ENCODE peak calls at places on chromosome 9, in five cellular contexts. One of them, this sample, is unnamed.

GRCh38 chr9:98983295-98984268 is 39.9 kb downstream of the COL15A1 start:
- DNase-seq in heart left ventricle: no peak
- DNase-seq in epithelial cell of esophagus: no peak
- DNase-seq in dorsolateral prefrontal cortex: no peak
- DNase-seq in skeletal muscle cell: peak
- DNase-seq in this sample: no peak

GRCh38 chr9:92680166-92681119 is 10.5 kb upstream of the IPPK start:
- DNase-seq in heart left ventricle: no peak
- DNase-seq in epithelial cell of esophagus: peak
- DNase-seq in dorsolateral prefrontal cortex: no peak
- DNase-seq in skeletal muscle cell: no peak
- DNase-seq in this sample: no peak

GRCh38 chr9:32258482-32258881 is 126.0 kb upstream of the ACO1 start:
- DNase-seq in heart left ventricle: no peak
- DNase-seq in epithelial cell of esophagus: no peak
- DNase-seq in dorsolateral prefrontal cortex: no peak
- DNase-seq in skeletal muscle cell: no peak
- DNase-seq in this sample: no peak

GRCh38 chr9:115133649-115134048 is 15.7 kb upstream of the TNC start:
- DNase-seq in heart left ventricle: no peak
- DNase-seq in epithelial cell of esophagus: no peak
- DNase-seq in dorsolateral prefrontal cortex: no peak
- DNase-seq in skeletal muscle cell: peak
- DNase-seq in this sample: no peak

GRCh38 chr9:109498195-109499060 is at the start of gene PTPN3:
- DNase-seq in heart left ventricle: no peak
- DNase-seq in epithelial cell of esophagus: peak
- DNase-seq in dorsolateral prefrontal cortex: no peak
- DNase-seq in skeletal muscle cell: no peak
- DNase-seq in this sample: peak

GRCh38 chr9:119963798-119964372 is 594.6 kb upstream of the BRINP1 start:
- DNase-seq in heart left ventricle: no peak
- DNase-seq in epithelial cell of esophagus: peak
- DNase-seq in dorsolateral prefrontal cortex: no peak
- DNase-seq in skeletal muscle cell: peak
- DNase-seq in this sample: no peak

GRCh38 chr9:14978022-14979000 is 68.1 kb upstream of the FREM1 start:
- DNase-seq in heart left ventricle: no peak
- DNase-seq in epithelial cell of esophagus: no peak
- DNase-seq in dorsolateral prefrontal cortex: no peak
- DNase-seq in skeletal muscle cell: no peak
- DNase-seq in this sample: no peak

GRCh38 chr9:134375011-134375390 is 48.7 kb downstream of the RXRA start:
- DNase-seq in heart left ventricle: peak
- DNase-seq in epithelial cell of esophagus: no peak
- DNase-seq in dorsolateral prefrontal cortex: no peak
- DNase-seq in skeletal muscle cell: no peak
- DNase-seq in this sample: no peak

GRCh38 chr9:126439402-126439765 is 112.8 kb downstream of the MVB12B start:
- DNase-seq in heart left ventricle: no peak
- DNase-seq in epithelial cell of esophagus: peak
- DNase-seq in dorsolateral prefrontal cortex: no peak
- DNase-seq in skeletal muscle cell: peak
- DNase-seq in this sample: no peak

GRCh38 chr9:131986576-131986975 is 93.1 kb downstream of the MED27 start:
- DNase-seq in heart left ventricle: no peak
- DNase-seq in epithelial cell of esophagus: peak
- DNase-seq in dorsolateral prefrontal cortex: no peak
- DNase-seq in skeletal muscle cell: no peak
- DNase-seq in this sample: no peak

GRCh38 chr9:25048098-25048497 is 502.4 kb upstream of the IZUMO3 start:
- DNase-seq in heart left ventricle: no peak
- DNase-seq in epithelial cell of esophagus: no peak
- DNase-seq in dorsolateral prefrontal cortex: no peak
- DNase-seq in skeletal muscle cell: no peak
- DNase-seq in this sample: no peak

GRCh38 chr9:33229359-33230120 is 10.4 kb upstream of the SPINK4 start:
- DNase-seq in heart left ventricle: no peak
- DNase-seq in epithelial cell of esophagus: peak
- DNase-seq in dorsolateral prefrontal cortex: no peak
- DNase-seq in skeletal muscle cell: no peak
- DNase-seq in this sample: no peak

GRCh38 chr9:96599298-96599697 is 20.3 kb downstream of the CDC14B start:
- DNase-seq in heart left ventricle: no peak
- DNase-seq in epithelial cell of esophagus: no peak
- DNase-seq in dorsolateral prefrontal cortex: no peak
- DNase-seq in skeletal muscle cell: no peak
- DNase-seq in this sample: no peak

GRCh38 chr9:96596601-96597111 is 23.0 kb downstream of the CDC14B start:
- DNase-seq in heart left ventricle: no peak
- DNase-seq in epithelial cell of esophagus: no peak
- DNase-seq in dorsolateral prefrontal cortex: no peak
- DNase-seq in skeletal muscle cell: no peak
- DNase-seq in this sample: no peak
- H3K4me3 ChIP-seq in heart left ventricle: no peak
- H3K4me3 ChIP-seq in epithelial cell of esophagus: no peak
- H3K4me3 ChIP-seq in dorsolateral prefrontal cortex: no peak
- H3K4me3 ChIP-seq in skeletal muscle cell: no peak
- H3K4me3 ChIP-seq in this sample: no peak

DNA sequence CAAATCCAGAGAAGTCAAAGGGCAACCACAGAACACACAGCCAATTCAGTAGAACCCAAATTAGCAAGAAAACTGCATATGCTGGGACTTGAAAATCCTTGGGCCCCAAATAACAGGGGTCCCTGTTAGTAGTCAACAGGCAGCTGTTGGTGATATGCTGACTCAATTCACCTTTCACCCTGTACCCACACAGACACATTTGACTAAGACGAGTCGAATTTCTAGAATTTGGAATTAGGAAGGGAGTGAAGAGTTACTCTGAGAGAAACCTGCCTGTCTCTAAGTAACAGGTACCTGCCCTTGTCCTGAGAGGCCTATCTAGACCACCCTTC is 817 bp upstream of the VCP start:
- DNase-seq in heart left ventricle: no peak
- DNase-seq in epithelial cell of esophagus: no peak
- DNase-seq in dorsolateral prefrontal cortex: no peak
- DNase-seq in skeletal muscle cell: no peak
- DNase-seq in this sample: no peak
- H3K4me3 ChIP-seq in heart left ventricle: peak
- H3K4me3 ChIP-seq in epithelial cell of esophagus: no peak
- H3K4me3 ChIP-seq in dorsolateral prefrontal cortex: peak
- H3K4me3 ChIP-seq in skeletal muscle cell: peak
- H3K4me3 ChIP-seq in this sample: no peak

DNA sequence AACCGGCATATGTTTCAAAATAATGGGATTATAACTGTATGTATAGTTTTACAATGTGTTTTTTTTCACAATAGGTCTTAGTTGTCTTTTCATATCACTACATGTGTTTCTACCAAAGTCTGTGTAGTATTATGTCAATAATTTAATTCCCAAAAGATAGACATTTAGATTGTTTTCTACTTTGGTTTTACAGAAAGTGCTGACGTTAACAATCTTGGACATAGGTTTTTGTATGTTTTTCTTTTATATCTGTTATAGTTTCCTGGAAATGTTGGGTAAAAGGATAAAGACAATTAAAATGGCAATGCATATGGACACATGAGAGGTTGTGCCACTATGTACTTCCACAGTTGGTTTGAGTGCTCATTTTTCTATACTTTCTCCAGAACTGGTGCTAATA is 15.2 kb downstream of the TMEFF1 start:
- DNase-seq in heart left ventricle: no peak
- DNase-seq in epithelial cell of esophagus: no peak
- DNase-seq in dorsolateral prefrontal cortex: no peak
- DNase-seq in skeletal muscle cell: no peak
- DNase-seq in this sample: no peak
- H3K4me3 ChIP-seq in heart left ventricle: no peak
- H3K4me3 ChIP-seq in epithelial cell of esophagus: no peak
- H3K4me3 ChIP-seq in dorsolateral prefrontal cortex: no peak
- H3K4me3 ChIP-seq in skeletal muscle cell: no peak
- H3K4me3 ChIP-seq in this sample: no peak

DNA sequence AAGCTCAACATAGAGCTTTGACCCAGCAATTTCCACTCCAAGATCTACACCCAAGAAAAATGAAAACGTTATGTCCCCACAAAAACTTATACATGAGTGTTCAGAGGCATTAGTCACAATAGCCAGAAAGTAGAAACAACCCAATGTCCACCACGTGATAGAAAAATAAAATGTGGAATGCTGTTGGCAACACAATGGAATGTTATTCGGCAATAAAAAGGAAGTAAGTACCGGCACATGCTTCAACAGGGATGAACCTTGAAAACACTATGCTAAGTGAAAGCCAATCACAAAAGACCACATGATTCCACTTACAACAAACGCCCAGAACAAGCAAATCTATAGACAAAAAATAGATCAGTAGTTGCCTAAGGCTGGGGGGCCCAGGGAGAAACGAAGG is 6.0 kb downstream of the UBQLN1 start:
- DNase-seq in heart left ventricle: no peak
- DNase-seq in epithelial cell of esophagus: peak
- DNase-seq in dorsolateral prefrontal cortex: no peak
- DNase-seq in skeletal muscle cell: peak
- DNase-seq in this sample: no peak
- H3K4me3 ChIP-seq in heart left ventricle: no peak
- H3K4me3 ChIP-seq in epithelial cell of esophagus: no peak
- H3K4me3 ChIP-seq in dorsolateral prefrontal cortex: no peak
- H3K4me3 ChIP-seq in skeletal muscle cell: no peak
- H3K4me3 ChIP-seq in this sample: no peak

DNA sequence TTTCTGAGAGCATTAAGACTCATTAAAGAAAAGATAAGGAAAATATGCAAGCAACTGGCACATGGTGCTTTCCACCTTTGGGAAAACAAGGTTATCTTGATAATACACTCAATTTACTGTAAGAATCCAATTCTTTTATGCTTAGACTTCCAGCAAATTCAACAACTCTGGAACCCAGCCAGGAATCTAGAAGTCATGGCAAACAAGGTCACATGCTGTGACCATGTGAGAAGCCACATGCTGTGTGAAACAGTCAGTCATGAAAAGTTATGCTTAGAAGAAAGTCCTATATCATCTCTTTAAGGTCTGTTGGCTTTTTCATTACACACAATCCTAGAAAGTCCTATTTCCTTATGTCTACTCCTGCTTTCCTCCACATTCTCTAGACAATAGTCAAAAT is 581.8 kb upstream of the C9orf72 start:
- DNase-seq in heart left ventricle: no peak
- DNase-seq in epithelial cell of esophagus: no peak
- DNase-seq in dorsolateral prefrontal cortex: no peak
- DNase-seq in skeletal muscle cell: no peak
- DNase-seq in this sample: no peak
- H3K4me3 ChIP-seq in heart left ventricle: no peak
- H3K4me3 ChIP-seq in epithelial cell of esophagus: no peak
- H3K4me3 ChIP-seq in dorsolateral prefrontal cortex: no peak
- H3K4me3 ChIP-seq in skeletal muscle cell: no peak
- H3K4me3 ChIP-seq in this sample: no peak

DNA sequence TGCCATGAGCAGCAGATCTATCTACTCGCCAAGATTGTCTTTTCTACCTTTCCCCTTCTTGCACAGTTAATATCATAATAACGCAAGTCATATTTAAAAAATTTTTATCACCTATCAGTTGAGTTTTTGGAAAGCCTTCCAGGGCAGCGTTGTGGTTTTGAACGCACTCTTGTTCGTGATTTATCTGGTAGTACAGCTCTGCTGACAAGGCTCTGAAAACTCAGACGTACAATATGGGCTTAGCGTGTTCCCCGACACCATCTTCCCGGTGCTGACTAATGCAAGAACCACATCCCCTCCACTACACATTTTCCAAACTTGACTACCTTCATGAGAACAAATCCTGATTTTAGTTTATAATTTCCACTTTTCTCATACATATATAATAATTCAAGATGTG is 1.6 kb upstream of the NFIL3 start:
- DNase-seq in heart left ventricle: no peak
- DNase-seq in epithelial cell of esophagus: no peak
- DNase-seq in dorsolateral prefrontal cortex: no peak
- DNase-seq in skeletal muscle cell: peak
- DNase-seq in this sample: no peak
- H3K4me3 ChIP-seq in heart left ventricle: peak
- H3K4me3 ChIP-seq in epithelial cell of esophagus: no peak
- H3K4me3 ChIP-seq in dorsolateral prefrontal cortex: peak
- H3K4me3 ChIP-seq in skeletal muscle cell: peak
- H3K4me3 ChIP-seq in this sample: peak

DNA sequence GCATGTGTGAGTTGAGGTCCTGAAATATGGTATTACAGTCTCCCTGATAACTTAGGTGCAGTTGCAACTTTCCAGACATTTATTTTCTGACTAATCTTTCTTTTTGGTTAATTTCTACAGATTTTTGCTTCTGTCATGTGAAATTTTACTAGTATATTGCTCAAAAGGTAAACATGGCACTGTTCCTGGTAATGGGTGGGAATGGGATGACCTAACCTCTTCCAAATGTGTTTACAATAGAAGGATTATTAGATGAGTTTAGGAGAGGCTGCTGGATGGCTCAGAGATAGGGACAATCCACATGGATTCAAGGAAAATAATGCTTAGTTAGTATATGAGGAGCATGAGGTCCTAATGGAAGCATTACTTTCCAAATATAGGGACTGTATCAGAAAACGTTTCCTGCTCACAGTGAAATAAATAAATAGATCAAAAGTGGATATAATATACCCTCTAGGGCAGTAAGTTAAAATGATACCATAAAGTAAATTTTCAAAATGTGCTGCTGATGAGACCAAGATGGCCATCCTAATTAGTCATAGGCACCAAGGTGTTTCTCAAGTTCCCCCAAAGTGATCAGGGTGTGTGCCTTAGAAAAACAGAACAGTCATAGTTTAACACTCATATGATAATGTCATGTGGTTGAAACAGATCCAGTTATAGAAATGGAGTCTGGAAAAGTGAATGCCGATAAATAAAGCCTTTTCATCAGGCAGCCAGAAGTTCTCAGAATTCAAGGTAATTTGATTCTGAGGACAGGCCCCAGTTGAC is 161.2 kb upstream of the CDKN2B start:
- DNase-seq in heart left ventricle: no peak
- DNase-seq in epithelial cell of esophagus: peak
- DNase-seq in dorsolateral prefrontal cortex: no peak
- DNase-seq in skeletal muscle cell: no peak
- DNase-seq in this sample: no peak
- H3K4me3 ChIP-seq in heart left ventricle: no peak
- H3K4me3 ChIP-seq in epithelial cell of esophagus: no peak
- H3K4me3 ChIP-seq in dorsolateral prefrontal cortex: no peak
- H3K4me3 ChIP-seq in skeletal muscle cell: no peak
- H3K4me3 ChIP-seq in this sample: no peak

This sample was measured in ovary.